ENCODE peak calls at places on chromosomes 6 and 20, in six cellular contexts. One of them, this sample, is unnamed.
A peak's percentile ranks its signal among the peaks of the same experiment; 100 is the strongest.

GRCh38 chr6:165389534-165389933 is 80.1 kb upstream of the C6orf118 start:
- DNase-seq in activated T-cell treated with anti-CD3 and anti-CD28 coated beads for 24 hours: no peak
- DNase-seq in NCI-H460: no peak
- DNase-seq in upper lobe of right lung: no peak
- DNase-seq in NCI-H1436: no peak
- DNase-seq in memory B cell: no peak
- DNase-seq in this sample: no peak

GRCh38 chr20:13644010-13644409 is 5.3 kb upstream of the TASP1 start:
- DNase-seq in upper lobe of right lung: no peak
- DNase-seq in activated T-cell treated with anti-CD3 and anti-CD28 coated beads for 24 hours: no peak
- DNase-seq in memory B cell: no peak
- DNase-seq in NCI-H1436: no peak
- DNase-seq in NCI-H460: no peak
- DNase-seq in this sample: no peak

GRCh38 chr20:38092260-38092857 is 58.8 kb downstream of the RPRD1B start:
- DNase-seq in NCI-H460: no peak
- DNase-seq in NCI-H1436: peak; percentile 31
- DNase-seq in upper lobe of right lung: no peak
- DNase-seq in activated T-cell treated with anti-CD3 and anti-CD28 coated beads for 24 hours: no peak
- DNase-seq in memory B cell: no peak
- DNase-seq in this sample: no peak

GRCh38 chr6:119340766-119341487 is 8.6 kb downstream of the MAN1A1 start:
- DNase-seq in NCI-H1436: no peak
- DNase-seq in NCI-H460: no peak
- DNase-seq in upper lobe of right lung: no peak
- DNase-seq in activated T-cell treated with anti-CD3 and anti-CD28 coated beads for 24 hours: no peak
- DNase-seq in memory B cell: no peak
- DNase-seq in this sample: no peak

GRCh38 chr6:50658561-50658960 is 54.8 kb upstream of the TFAP2D start:
- DNase-seq in NCI-H460: no peak
- DNase-seq in upper lobe of right lung: no peak
- DNase-seq in NCI-H1436: no peak
- DNase-seq in activated T-cell treated with anti-CD3 and anti-CD28 coated beads for 24 hours: no peak
- DNase-seq in memory B cell: no peak
- DNase-seq in this sample: no peak

GRCh38 chr6:24708612-24709011 is 10.3 kb downstream of the C6orf62 start:
- DNase-seq in upper lobe of right lung: no peak
- DNase-seq in memory B cell: no peak
- DNase-seq in NCI-H1436: no peak
- DNase-seq in activated T-cell treated with anti-CD3 and anti-CD28 coated beads for 24 hours: no peak
- DNase-seq in NCI-H460: no peak
- DNase-seq in this sample: no peak

GRCh38 chr20:1565461-1565860 is 8.0 kb upstream of the SIRPD start:
- DNase-seq in NCI-H1436: no peak
- DNase-seq in upper lobe of right lung: no peak
- DNase-seq in memory B cell: no peak
- DNase-seq in activated T-cell treated with anti-CD3 and anti-CD28 coated beads for 24 hours: no peak
- DNase-seq in NCI-H460: no peak
- DNase-seq in this sample: no peak

GRCh38 chr6:167401525-167402194 is 76.8 kb downstream of the TTLL2 start:
- DNase-seq in memory B cell: no peak
- DNase-seq in NCI-H1436: no peak
- DNase-seq in activated T-cell treated with anti-CD3 and anti-CD28 coated beads for 24 hours: no peak
- DNase-seq in NCI-H460: no peak
- DNase-seq in upper lobe of right lung: peak; percentile 79
- DNase-seq in this sample: peak; percentile 72

GRCh38 chr6:8170754-8171153 is 68.4 kb upstream of the EEF1E1 start:
- DNase-seq in upper lobe of right lung: no peak
- DNase-seq in activated T-cell treated with anti-CD3 and anti-CD28 coated beads for 24 hours: no peak
- DNase-seq in NCI-H1436: no peak
- DNase-seq in memory B cell: no peak
- DNase-seq in NCI-H460: no peak
- DNase-seq in this sample: no peak

GRCh38 chr6:159084493-159085091 is 39.8 kb upstream of the TAGAP start:
- DNase-seq in NCI-H1436: no peak
- DNase-seq in activated T-cell treated with anti-CD3 and anti-CD28 coated beads for 24 hours: no peak
- DNase-seq in upper lobe of right lung: no peak
- DNase-seq in memory B cell: no peak
- DNase-seq in NCI-H460: no peak
- DNase-seq in this sample: no peak

GRCh38 chr6:158061361-158061708 is 79.7 kb downstream of the SYNJ2 start:
- DNase-seq in NCI-H1436: no peak
- DNase-seq in NCI-H460: no peak
- DNase-seq in upper lobe of right lung: peak; percentile 62
- DNase-seq in memory B cell: no peak
- DNase-seq in activated T-cell treated with anti-CD3 and anti-CD28 coated beads for 24 hours: no peak
- DNase-seq in this sample: peak; percentile 20

GRCh38 chr6:140956567-140957306 is 1176.0 kb upstream of the GJE1 start:
- DNase-seq in upper lobe of right lung: no peak
- DNase-seq in NCI-H460: no peak
- DNase-seq in memory B cell: no peak
- DNase-seq in activated T-cell treated with anti-CD3 and anti-CD28 coated beads for 24 hours: no peak
- DNase-seq in NCI-H1436: peak; percentile 80
- DNase-seq in this sample: no peak

GRCh38 chr20:25987073-25987927 is 290.6 kb upstream of the ZNF337 start:
- DNase-seq in NCI-H1436: peak; percentile 68
- DNase-seq in memory B cell: peak; percentile 59
- DNase-seq in activated T-cell treated with anti-CD3 and anti-CD28 coated beads for 24 hours: peak; percentile 44
- DNase-seq in NCI-H460: peak; percentile 3
- DNase-seq in upper lobe of right lung: peak; percentile 72
- DNase-seq in this sample: no peak

GRCh38 chr20:33773412-33774089 is 37.6 kb upstream of the CHMP4B start:
- DNase-seq in NCI-H460: no peak
- DNase-seq in upper lobe of right lung: no peak
- DNase-seq in memory B cell: no peak
- DNase-seq in NCI-H1436: no peak
- DNase-seq in activated T-cell treated with anti-CD3 and anti-CD28 coated beads for 24 hours: no peak
- DNase-seq in this sample: no peak

GRCh38 chr6:99446076-99446475 is 21.0 kb upstream of the PNISR start:
- DNase-seq in NCI-H460: no peak
- DNase-seq in activated T-cell treated with anti-CD3 and anti-CD28 coated beads for 24 hours: no peak
- DNase-seq in NCI-H1436: no peak
- DNase-seq in memory B cell: no peak
- DNase-seq in upper lobe of right lung: no peak
- DNase-seq in this sample: no peak

GRCh38 chr6:18242062-18242851 is 22.1 kb downstream of the DEK start:
- DNase-seq in NCI-H460: peak; percentile 72
- DNase-seq in NCI-H1436: no peak
- DNase-seq in activated T-cell treated with anti-CD3 and anti-CD28 coated beads for 24 hours: no peak
- DNase-seq in upper lobe of right lung: no peak
- DNase-seq in memory B cell: no peak
- DNase-seq in this sample: no peak

GRCh38 chr6:125611573-125612399 is 137.6 kb upstream of the HEY2 start:
- DNase-seq in upper lobe of right lung: no peak
- DNase-seq in NCI-H460: no peak
- DNase-seq in NCI-H1436: no peak
- DNase-seq in activated T-cell treated with anti-CD3 and anti-CD28 coated beads for 24 hours: no peak
- DNase-seq in memory B cell: no peak
- DNase-seq in this sample: no peak

GRCh38 chr6:117548797-117549301 is 53.5 kb downstream of the GOPC start:
- DNase-seq in memory B cell: no peak
- DNase-seq in NCI-H1436: no peak
- DNase-seq in activated T-cell treated with anti-CD3 and anti-CD28 coated beads for 24 hours: no peak
- DNase-seq in upper lobe of right lung: no peak
- DNase-seq in NCI-H460: peak; percentile 1
- DNase-seq in this sample: no peak

GRCh38 chr6:80543151-80543550 is 436.7 kb downstream of the BCKDHB start:
- DNase-seq in upper lobe of right lung: no peak
- DNase-seq in NCI-H1436: no peak
- DNase-seq in NCI-H460: no peak
- DNase-seq in activated T-cell treated with anti-CD3 and anti-CD28 coated beads for 24 hours: no peak
- DNase-seq in memory B cell: no peak
- DNase-seq in this sample: no peak